ENCODE peak calls at places on chromosomes 3 and 15, in six cellular contexts. X, Y, R, P, Z and B are unnamed samples.

GRCh38 chr3:193992062-193992461 is 143.9 kb upstream of the HES1 start:
- DNase-seq in X (no peak), R (no peak), Y (no peak), Z (no peak), P (no peak), B (no peak)

GRCh38 chr3:80612366-80612765 is 844.6 kb upstream of the ROBO1 start:
- DNase-seq in P (no peak), Y (no peak), Z (peak; percentile 60), X (no peak), R (no peak), B (no peak)

GRCh38 chr3:197737319-197737649 is 580 bp upstream of the RUBCN start:
- DNase-seq in R (no peak), Z (no peak), X (no peak), Y (no peak), P (no peak), B (no peak)

GRCh38 chr3:41198526-41198925 is 779 bp upstream of the CTNNB1 start:
- DNase-seq in Y (no peak), Z (peak; percentile 20), R (no peak), P (no peak), X (no peak), B (no peak)

GRCh38 chr3:46954178-46954577 is 22.4 kb downstream of the CCDC12 start:
- DNase-seq in Z (no peak), Y (no peak), X (no peak), R (no peak), P (no peak), B (no peak)

GRCh38 chr3:112757197-112757596 is 89.5 kb downstream of the CD200R1L start:
- DNase-seq in P (no peak), R (no peak), Z (no peak), X (no peak), Y (no peak), B (no peak)

GRCh38 chr15:64249842-64250575 is 87.2 kb upstream of the PPIB start:
- DNase-seq in Y (no peak), Z (no peak), R (no peak), P (no peak), X (no peak), B (no peak)

GRCh38 chr15:34944946-34945345 is 24.6 kb downstream of the AQR start:
- DNase-seq in Z (no peak), P (no peak), Y (no peak), X (no peak), R (no peak), B (no peak)

GRCh38 chr3:23825802-23826201 is 20.0 kb downstream of the UBE2E1 start:
- DNase-seq in R (no peak), X (no peak), Y (no peak), P (no peak), Z (no peak), B (no peak)

GRCh38 chr3:179842061-179842460 is 189.2 kb downstream of the USP13 start:
- DNase-seq in Y (no peak), R (no peak), X (no peak), Z (no peak), P (no peak), B (no peak)

GRCh38 chr3:179837374-179837773 is 184.5 kb downstream of the USP13 start:
- DNase-seq in Z (no peak), X (no peak), R (no peak), Y (no peak), P (no peak), B (no peak)

DNA sequence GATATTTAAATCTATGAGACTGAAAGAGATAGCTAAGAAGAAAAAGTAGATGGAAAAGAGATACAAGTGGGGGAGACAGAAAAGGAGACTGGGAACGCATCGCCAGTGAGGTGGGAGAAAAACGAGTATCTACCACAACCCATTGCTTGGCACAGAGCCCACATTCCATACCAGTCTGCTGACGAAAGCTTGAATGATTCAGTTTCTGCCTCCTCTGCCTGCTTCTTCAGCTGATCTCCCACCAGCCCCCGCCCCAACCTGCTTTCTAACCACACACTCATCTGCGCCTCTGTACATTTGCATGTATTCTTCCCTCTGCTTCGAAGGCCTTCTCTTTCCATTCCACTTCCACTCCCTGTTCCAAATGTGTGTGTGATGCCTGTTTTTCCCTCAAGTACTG is 188.1 kb downstream of the USP13 start:
- DNase-seq in Z (no peak), P (no peak), R (no peak), Y (no peak), X (no peak), B (no peak)
- TF ChIP-seq TAF1 in Z (no peak), P (no peak), R (no peak), Y (no peak), X (no peak), B (no peak)

GRCh38 chr15:56731571-56731970 is 1.7 kb downstream of the ZNF280D start:
- DNase-seq in Y (no peak), X (no peak), Z (no peak), R (no peak), P (no peak), B (no peak)

GRCh38 chr15:56734013-56734625 is 810 bp upstream of the ZNF280D start:
- DNase-seq in X (no peak), R (no peak), Y (no peak), Z (no peak), P (no peak), B (no peak)

GRCh38 chr15:56732135-56732880 is 1.0 kb downstream of the ZNF280D start:
- DNase-seq in X (no peak), P (no peak), R (no peak), Y (no peak), Z (peak; percentile 11), B (no peak)

GRCh38 chr15:56732881-56733130 is 503 bp downstream of the ZNF280D start:
- DNase-seq in Z (peak; percentile 8), P (no peak), R (no peak), Y (no peak), X (no peak), B (no peak)

GRCh38 chr15:56733131-56734012 is at the start of gene ZNF280D:
- DNase-seq in Z (peak; percentile 57), R (no peak), X (peak; percentile 87), Y (peak; percentile 63), P (no peak), B (peak; percentile 62)
- TF ChIP-seq POLR2A in Z (peak; percentile 61), R (peak; percentile 92), X (peak; percentile 66), Y (peak; percentile 62), P (peak; percentile 88), B (peak; percentile 82)

GRCh38 chr3:25486932-25487331 is 58.9 kb downstream of the RARB start:
- DNase-seq in R (no peak), Y (no peak), P (no peak), X (no peak), Z (no peak), B (no peak)
- TF ChIP-seq POLR2AphosphoS5 in R (no peak), Y (no peak), P (no peak), X (no peak), Z (no peak), B (no peak)

GRCh38 chr3:128561504-128561903 is 68.5 kb upstream of the GATA2 start:
- DNase-seq in Y (no peak), X (no peak), P (no peak), R (no peak), Z (no peak), B (no peak)
- TF ChIP-seq TAF1 in Y (no peak), X (no peak), P (no peak), R (no peak), Z (no peak), B (no peak)

GRCh38 chr15:101590785-101591184 is 61.4 kb downstream of the TM2D3 start:
- DNase-seq in R (no peak), P (no peak), Y (no peak), Z (no peak), X (no peak), B (no peak)
- TF ChIP-seq POLR2A in R (no peak), P (no peak), Y (no peak), Z (no peak), X (no peak), B (no peak)